ENCODE peak calls at places on chromosomes 13 and 19, in four cellular contexts. One of them, this sample, is unnamed.
A peak's percentile ranks its signal among the peaks of the same experiment; 100 is the strongest.

GRCh38 chr19:32779082-32779481 is 59.5 kb downstream of the TDRD12 start:
- DNase-seq in left ventricle myocardium inferior: no peak
- DNase-seq in thoracic aorta: no peak
- DNase-seq in pancreas: no peak
- DNase-seq in this sample: no peak

GRCh38 chr13:111548301-111548700 is 227.9 kb downstream of the TEX29 start:
- DNase-seq in left ventricle myocardium inferior: no peak
- DNase-seq in thoracic aorta: no peak
- DNase-seq in pancreas: no peak
- DNase-seq in this sample: no peak

GRCh38 chr13:45879666-45880065 is 28.1 kb upstream of the SIAH3 start:
- DNase-seq in left ventricle myocardium inferior: peak; percentile 65
- DNase-seq in thoracic aorta: no peak
- DNase-seq in pancreas: no peak
- DNase-seq in this sample: no peak

GRCh38 chr13:103358245-103358932 is 292.2 kb upstream of the SLC10A2 start:
- DNase-seq in left ventricle myocardium inferior: no peak
- DNase-seq in thoracic aorta: no peak
- DNase-seq in pancreas: no peak
- DNase-seq in this sample: no peak

GRCh38 chr19:48608798-48609263 is 2.3 kb downstream of the SPACA4 start:
- DNase-seq in left ventricle myocardium inferior: no peak
- DNase-seq in thoracic aorta: no peak
- DNase-seq in pancreas: no peak
- DNase-seq in this sample: no peak

GRCh38 chr19:4268816-4269430 is 10.1 kb upstream of the SHD start:
- DNase-seq in left ventricle myocardium inferior: no peak
- DNase-seq in thoracic aorta: no peak
- DNase-seq in pancreas: no peak
- DNase-seq in this sample: no peak

GRCh38 chr13:40446365-40446764 is 220.1 kb downstream of the FOXO1 start:
- DNase-seq in left ventricle myocardium inferior: no peak
- DNase-seq in thoracic aorta: no peak
- DNase-seq in pancreas: no peak
- DNase-seq in this sample: no peak

GRCh38 chr13:98798849-98799645 is 46.6 kb upstream of the SLC15A1 start:
- DNase-seq in left ventricle myocardium inferior: no peak
- DNase-seq in thoracic aorta: no peak
- DNase-seq in pancreas: no peak
- DNase-seq in this sample: no peak

GRCh38 chr19:19217110-19217509 is 5.4 kb downstream of the NCAN start:
- DNase-seq in left ventricle myocardium inferior: no peak
- DNase-seq in thoracic aorta: no peak
- DNase-seq in pancreas: no peak
- DNase-seq in this sample: no peak

GRCh38 chr19:42423462-42424344 is 3.5 kb downstream of the LIPE start:
- DNase-seq in left ventricle myocardium inferior: peak; percentile 87
- DNase-seq in thoracic aorta: peak; percentile 59
- DNase-seq in pancreas: peak; percentile 86
- DNase-seq in this sample: peak; percentile 76

GRCh38 chr13:87872813-87873212 is 201.6 kb downstream of the SLITRK5 start:
- DNase-seq in left ventricle myocardium inferior: no peak
- DNase-seq in thoracic aorta: no peak
- DNase-seq in pancreas: no peak
- DNase-seq in this sample: no peak

GRCh38 chr19:35560271-35560670 is 3.2 kb downstream of the ATP4A start:
- DNase-seq in left ventricle myocardium inferior: no peak
- DNase-seq in thoracic aorta: no peak
- DNase-seq in pancreas: no peak
- DNase-seq in this sample: no peak

GRCh38 chr19:38683393-38684077 is 36.1 kb downstream of the ACTN4 start:
- DNase-seq in left ventricle myocardium inferior: no peak
- DNase-seq in thoracic aorta: no peak
- DNase-seq in pancreas: peak; percentile 95
- DNase-seq in this sample: peak; percentile 77

DNA sequence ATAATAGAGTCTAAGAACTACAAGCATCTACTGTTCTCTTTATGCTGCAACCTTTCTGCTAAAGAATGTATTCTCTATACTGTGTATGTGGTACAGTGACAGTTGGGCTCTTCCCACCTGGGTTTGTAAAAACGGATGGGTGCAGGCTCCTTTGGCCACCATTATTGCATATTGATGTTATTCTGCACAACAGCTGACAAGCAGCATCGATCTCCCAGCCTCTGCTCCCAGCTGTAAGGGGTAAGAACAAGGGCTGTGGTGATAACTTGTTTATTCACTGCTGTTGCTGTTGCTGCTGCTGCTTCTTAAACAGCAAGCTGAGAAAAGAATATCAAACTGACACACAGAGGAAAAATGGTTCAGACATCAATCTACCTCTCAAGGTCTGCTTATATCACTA is 56.2 kb downstream of the KCNRG start:
- DNase-seq in left ventricle myocardium inferior: no peak
- DNase-seq in thoracic aorta: no peak
- DNase-seq in pancreas: no peak
- DNase-seq in this sample: no peak
- H3K27me3 ChIP-seq in left ventricle myocardium inferior: no peaks in the 10 kb centered on the region
- H3K27me3 ChIP-seq in thoracic aorta: no peaks in the 10 kb centered on the region
- H3K27me3 ChIP-seq in pancreas: no peaks in the 10 kb centered on the region
- H3K27me3 ChIP-seq in this sample: no peaks in the 10 kb centered on the region

DNA sequence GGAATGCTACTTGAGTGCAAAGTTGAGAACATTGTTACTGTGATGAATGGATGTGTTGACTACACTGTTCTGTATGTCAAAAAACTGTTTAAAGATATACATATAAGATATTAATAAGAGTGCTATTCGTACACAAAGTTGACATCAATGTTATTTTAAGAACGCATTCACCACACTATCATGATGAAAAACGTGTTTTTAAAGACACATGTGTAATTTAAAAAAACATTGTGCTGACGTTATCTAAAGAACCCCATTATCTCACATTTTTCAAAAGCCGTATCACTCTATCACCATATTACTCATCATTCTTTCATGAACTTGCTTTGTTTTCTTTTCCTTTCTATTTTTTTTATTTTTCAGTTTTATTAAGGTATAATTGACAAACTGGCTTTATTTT is 918.8 kb downstream of the SLITRK1 start:
- DNase-seq in left ventricle myocardium inferior: no peak
- DNase-seq in thoracic aorta: no peak
- DNase-seq in pancreas: no peak
- DNase-seq in this sample: no peak
- H3K4me3 ChIP-seq in left ventricle myocardium inferior: no peak overlapping the region
- H3K4me3 ChIP-seq in thoracic aorta: no peak overlapping the region
- H3K4me3 ChIP-seq in pancreas: no peak overlapping the region
- H3K4me3 ChIP-seq in this sample: no peak overlapping the region

DNA sequence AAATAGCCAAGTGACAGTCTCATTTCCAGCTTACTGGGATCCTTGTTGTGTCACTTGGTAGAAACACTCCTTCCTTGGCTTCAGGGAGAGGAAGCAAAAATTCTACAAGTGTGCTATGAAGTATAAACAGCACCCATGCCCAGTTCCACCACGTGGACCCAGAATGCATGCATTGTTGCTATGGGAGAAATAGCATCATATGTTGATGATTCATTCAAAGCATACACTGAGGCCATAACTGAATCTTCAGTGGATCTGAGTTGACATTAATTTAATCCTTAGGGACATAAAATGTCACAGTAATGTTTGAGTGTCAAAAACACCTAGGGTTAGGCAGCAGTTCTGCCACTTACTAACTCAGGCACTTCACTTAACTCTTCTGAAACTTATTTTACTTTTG is 199.0 kb upstream of the RXFP2 start:
- DNase-seq in left ventricle myocardium inferior: no peak
- DNase-seq in thoracic aorta: no peak
- DNase-seq in pancreas: no peak
- DNase-seq in this sample: no peak
- H3K27ac ChIP-seq in left ventricle myocardium inferior: no peak overlapping the region
- H3K27ac ChIP-seq in thoracic aorta: no peak overlapping the region
- H3K27ac ChIP-seq in pancreas: no peak overlapping the region
- H3K27ac ChIP-seq in this sample: no peak overlapping the region

DNA sequence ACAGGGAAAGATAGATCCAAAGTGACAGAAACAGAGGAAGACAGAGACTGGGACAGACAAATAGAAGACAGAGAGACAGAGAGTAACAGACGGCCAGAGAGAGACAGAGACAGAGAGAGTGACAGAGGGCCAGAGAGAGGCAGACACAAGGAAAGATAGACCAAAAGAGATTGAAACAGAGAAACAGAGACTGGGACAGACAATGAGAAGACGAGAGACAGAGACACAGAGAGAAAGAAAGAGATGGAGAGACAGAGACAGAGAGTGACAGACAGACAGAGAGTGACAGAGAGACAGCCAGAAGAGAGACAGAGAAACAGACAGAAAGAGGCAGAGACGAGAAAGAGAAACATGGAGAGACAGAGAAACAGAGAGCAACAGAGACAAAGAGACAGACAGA is 127.3 kb downstream of the UQCRFS1 start:
- DNase-seq in left ventricle myocardium inferior: no peak
- DNase-seq in thoracic aorta: no peak
- DNase-seq in pancreas: no peak
- DNase-seq in this sample: no peak
- H3K27me3 ChIP-seq in left ventricle myocardium inferior: peaks cover 90% of the 10 kb centered on the region
- H3K27me3 ChIP-seq in thoracic aorta: no peaks in the 10 kb centered on the region
- H3K27me3 ChIP-seq in pancreas: no peaks in the 10 kb centered on the region
- H3K27me3 ChIP-seq in this sample: no peaks in the 10 kb centered on the region

GRCh38 chr13:36520111-36520510 is 87.8 kb downstream of the CCNA1 start:
- DNase-seq in left ventricle myocardium inferior: no peak
- DNase-seq in thoracic aorta: no peak
- DNase-seq in pancreas: no peak
- DNase-seq in this sample: no peak
- H3K4me3 ChIP-seq in left ventricle myocardium inferior: no peak overlapping the region
- H3K4me3 ChIP-seq in thoracic aorta: no peak overlapping the region
- H3K4me3 ChIP-seq in pancreas: no peak overlapping the region
- H3K4me3 ChIP-seq in this sample: no peak overlapping the region

DNA sequence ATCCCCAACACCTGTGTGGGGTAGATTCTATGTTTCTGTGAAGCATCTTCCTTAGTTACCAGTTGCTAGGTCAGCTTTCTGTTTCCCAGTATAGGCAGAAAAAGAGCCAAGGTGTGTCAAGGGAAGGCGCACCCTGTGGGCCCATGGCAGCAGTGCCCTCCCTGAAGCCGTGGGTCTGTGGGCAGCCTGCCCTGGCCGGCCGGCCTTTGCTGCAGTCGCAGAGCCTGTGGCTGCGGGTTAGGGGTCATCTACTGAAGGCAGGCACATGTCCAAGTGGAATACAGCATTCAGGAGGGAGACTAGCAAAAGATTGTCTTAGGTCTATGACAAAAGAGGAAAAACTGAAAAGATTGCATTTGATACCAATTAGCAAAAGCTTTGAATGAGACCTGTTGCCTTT is 214.0 kb downstream of the IRS2 start:
- DNase-seq in left ventricle myocardium inferior: no peak
- DNase-seq in thoracic aorta: no peak
- DNase-seq in pancreas: no peak
- DNase-seq in this sample: no peak
- H3K27ac ChIP-seq in left ventricle myocardium inferior: no peak overlapping the region
- H3K27ac ChIP-seq in thoracic aorta: no peak overlapping the region
- H3K27ac ChIP-seq in pancreas: no peak overlapping the region
- H3K27ac ChIP-seq in this sample: no peak overlapping the region

GRCh38 chr19:45151821-45152503 is 8.8 kb downstream of the NKPD1 start:
- DNase-seq in left ventricle myocardium inferior: no peak
- DNase-seq in thoracic aorta: no peak
- DNase-seq in pancreas: no peak
- DNase-seq in this sample: no peak
- H3K27me3 ChIP-seq in left ventricle myocardium inferior: peaks cover 28% of the 10 kb centered on the region
- H3K27me3 ChIP-seq in thoracic aorta: no peaks in the 10 kb centered on the region
- H3K27me3 ChIP-seq in pancreas: no peaks in the 10 kb centered on the region
- H3K27me3 ChIP-seq in this sample: peaks cover 68% of the 10 kb centered on the region

GRCh38 chr19:5798244-5798643 is 6.6 kb upstream of the NRTN start:
- DNase-seq in left ventricle myocardium inferior: no peak
- DNase-seq in thoracic aorta: no peak
- DNase-seq in pancreas: no peak
- DNase-seq in this sample: no peak
- H3K4me3 ChIP-seq in left ventricle myocardium inferior: no peak overlapping the region
- H3K4me3 ChIP-seq in thoracic aorta: no peak overlapping the region
- H3K4me3 ChIP-seq in pancreas: no peak overlapping the region
- H3K4me3 ChIP-seq in this sample: no peak overlapping the region

This sample was measured in tibial artery.